ENCODE peak calls at places on chromosomes 7 and 10, in nine cellular contexts. Y is endothelial cell, U is choroid plexus epithelial cell, Z is fibroblast of lung, Q is GM12865, O is heart right ventricle, A is ascending aorta, J is heart left ventricle, V is A549. W is an unnamed sample.

GRCh38 chr7:28081016-28081415 is 99.6 kb downstream of the JAZF1 start:
- DNase-seq in Y (no peak), U (no peak), Z (no peak), Q (no peak), O (no peak), A (no peak), J (peak; percentile 55), V (no peak), W (no peak)

GRCh38 chr10:110792476-110792875 is 79.3 kb upstream of the PDCD4 start:
- DNase-seq in Y (no peak), U (no peak), Z (no peak), Q (no peak), O (no peak), A (no peak), J (no peak), V (no peak), W (no peak)

GRCh38 chr10:48901152-48901705 is 38.4 kb downstream of the LRRC18 start:
- DNase-seq in Y (no peak), U (no peak), Z (no peak), Q (no peak), O (no peak), A (no peak), J (no peak), V (no peak), W (no peak)

GRCh38 chr10:132577350-132578005 is 39.9 kb downstream of the INPP5A start:
- DNase-seq in Y (no peak), U (no peak), Z (no peak), Q (no peak), O (no peak), A (peak; percentile 76), J (peak; percentile 68), V (no peak), W (peak; percentile 33)

GRCh38 chr10:11761431-11761830 is 19.2 kb downstream of the ECHDC3 start:
- DNase-seq in Y (no peak), U (no peak), Z (no peak), Q (no peak), O (no peak), A (no peak), J (no peak), V (no peak), W (no peak)

GRCh38 chr10:68957284-68957615 is 1.3 kb downstream of the DDX21 start:
- DNase-seq in Y (no peak), U (no peak), Z (no peak), Q (no peak), O (no peak), A (no peak), J (no peak), V (peak; percentile 17), W (no peak)

GRCh38 chr10:12221323-12222298 is 25.6 kb downstream of the CDC123 start:
- DNase-seq in Y (no peak), U (peak; percentile 20), Z (no peak), Q (no peak), O (no peak), A (no peak), J (no peak), V (peak; percentile 12), W (no peak)

GRCh38 chr10:35875281-35875680 is 233.2 kb upstream of the FZD8 start:
- DNase-seq in Y (no peak), U (peak; percentile 91), Z (peak; percentile 42), Q (no peak), O (no peak), A (no peak), J (no peak), V (no peak), W (no peak)

GRCh38 chr10:69093933-69094332 is 6.0 kb downstream of the SRGN start:
- DNase-seq in Y (no peak), U (peak; percentile 55), Z (peak; percentile 58), Q (no peak), O (no peak), A (no peak), J (no peak), V (no peak), W (no peak)

GRCh38 chr7:125112741-125113309 is 183.2 kb upstream of the POT1 start:
- DNase-seq in Y (no peak), U (peak; percentile 63), Z (peak; percentile 34), Q (no peak), O (no peak), A (no peak), J (no peak), V (no peak), W (no peak)

GRCh38 chr7:134845461-134845860 is 66.0 kb downstream of the CALD1 start:
- DNase-seq in Y (no peak), U (no peak), Z (no peak), Q (peak; percentile 58), O (no peak), A (no peak), J (no peak), V (peak; percentile 18), W (no peak)

GRCh38 chr10:117552156-117552620 is 9.6 kb downstream of the EMX2 start:
- DNase-seq in Y (peak; percentile 26), U (no peak), Z (no peak), Q (no peak), O (no peak), A (no peak), J (no peak), V (no peak), W (no peak)

GRCh38 chr7:24428676-24429075 is 144.6 kb upstream of the PALS2 start:
- DNase-seq in Y (no peak), U (no peak), Z (no peak), Q (no peak), O (no peak), A (no peak), J (no peak), V (no peak), W (no peak)

GRCh38 chr10:517236-517635 is 172.2 kb downstream of the DIP2C start:
- DNase-seq in Y (no peak), U (no peak), Z (no peak), Q (no peak), O (no peak), A (no peak), J (no peak), V (no peak), W (no peak)

GRCh38 chr10:19713800-19714525 is 102.3 kb upstream of the PLXDC2 start:
- DNase-seq in Y (no peak), U (no peak), Z (no peak), Q (no peak), O (no peak), A (no peak), J (no peak), V (no peak), W (no peak)

GRCh38 chr7:129298268-129298893 is 73.6 kb downstream of the AHCYL2 start:
- DNase-seq in Y (peak; percentile 38), U (peak; percentile 69), Z (peak; percentile 58), Q (peak; percentile 57), O (peak; percentile 21), A (no peak), J (peak; percentile 44), V (peak; percentile 59), W (peak; percentile 59)

GRCh38 chr10:105761861-105762260 is 1120.8 kb downstream of the SORCS3 start:
- DNase-seq in Y (no peak), U (no peak), Z (no peak), Q (no peak), O (no peak), A (no peak), J (no peak), V (no peak), W (no peak)

DNA sequence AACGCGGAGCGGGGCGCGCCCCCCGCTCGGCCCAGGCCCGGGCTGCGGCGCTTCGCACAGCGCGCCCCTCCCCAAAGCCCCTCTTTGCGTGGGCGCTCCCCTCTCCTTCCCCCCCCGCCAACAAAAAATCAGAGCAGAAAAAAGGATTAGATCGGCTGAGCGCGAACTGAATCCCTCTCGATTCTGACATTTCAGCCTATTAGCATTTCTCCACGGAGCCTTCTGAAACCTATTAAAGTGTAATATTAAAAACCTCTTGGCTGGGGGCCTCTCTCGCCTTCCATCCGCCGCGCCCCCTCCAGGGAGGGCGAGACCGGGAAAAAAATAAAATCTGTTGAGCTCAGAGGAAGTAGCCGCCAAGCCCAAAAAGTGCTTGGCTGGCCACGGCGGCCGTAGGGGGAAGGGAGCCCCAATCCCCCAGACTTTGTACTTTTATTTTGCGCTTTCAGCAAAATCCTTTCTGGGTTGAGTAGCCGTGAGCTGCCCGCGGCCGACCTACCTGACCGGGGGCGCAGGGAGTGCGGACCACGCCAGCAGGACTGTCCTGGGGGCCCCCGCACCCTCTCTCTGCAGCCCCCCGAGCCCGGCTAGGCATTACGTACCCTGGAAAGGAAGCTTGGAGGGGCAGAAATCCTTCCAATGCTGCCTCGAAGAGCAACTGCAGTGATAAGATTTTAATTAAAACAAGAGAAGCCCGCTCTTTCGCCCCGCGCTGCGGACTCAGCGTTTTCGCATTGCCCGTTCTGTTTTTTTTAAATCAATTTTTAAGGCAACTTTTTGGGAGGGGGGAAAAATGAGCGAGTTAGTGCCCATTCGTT is 1.3 kb upstream of the TNRC18 start:
- DNase-seq in Y (peak; percentile 42), U (peak; percentile 52), Z (peak; percentile 45), Q (no peak), O (peak; percentile 75), A (peak; percentile 82), J (peak; percentile 82), V (no peak), W (no peak)
- TF ChIP-seq CTCF in Y (no peak), U (peak; percentile 11), Z (no peak), Q (no peak), O (no peak), A (peak; percentile 25), J (no peak), V (no peak), W (no peak)

GRCh38 chr7:1709900-1710299 is 39.8 kb downstream of the ELFN1 start:
- DNase-seq in Y (no peak), U (peak; percentile 7), Z (no peak), Q (no peak), O (no peak), A (no peak), J (no peak), V (no peak), W (no peak)
- TF ChIP-seq CTCF in Y (peak; percentile 88), U (peak; percentile 41), Z (peak; percentile 30), Q (no peak), O (peak; percentile 36), A (peak; percentile 15), J (no peak), V (peak; percentile 15), W (peak; percentile 88)

GRCh38 chr7:18481776-18482175 is 13.8 kb upstream of the HDAC9 start:
- DNase-seq in Y (no peak), U (no peak), Z (no peak), Q (no peak), O (no peak), A (no peak), J (no peak), V (no peak), W (no peak)
- TF ChIP-seq CTCF in Y (no peak), U (no peak), Z (no peak), Q (no peak), O (no peak), A (no peak), J (no peak), V (no peak), W (no peak)

GRCh38 chr10:112456533-112456932 is 9.5 kb downstream of the VTI1A start:
- DNase-seq in Y (no peak), U (no peak), Z (no peak), Q (peak; percentile 7), O (no peak), A (no peak), J (no peak), V (no peak), W (no peak)
- TF ChIP-seq CTCF in Y (peak; percentile 25), U (no peak), Z (no peak), Q (peak; percentile 15), O (no peak), A (no peak), J (no peak), V (peak; percentile 9), W (peak; percentile 19)

W was measured in glutamatergic neuron.